ENCODE peak calls at places on chromosome 15, in seven cellular contexts. U, Q, W, K, B, D and E are unnamed samples. For H3K4me1, the result is how much of the 10 kb centered on the place peaks cover.

GRCh38 chr15:58348095-58348812 is 83.5 kb upstream of the LIPC start:
- DNase-seq in K (no peak), U (no peak), W (no peak), Q (no peak), D (no peak), B (no peak), E (no peak)

GRCh38 chr15:80695099-80695910 is at the start of gene ABHD17C:
- DNase-seq in W (peak), K (peak), U (peak), D (peak), Q (no peak), B (peak), E (peak)

GRCh38 chr15:71565636-71566160 is 244.7 kb upstream of the NR2E3 start:
- DNase-seq in D (no peak), K (no peak), Q (no peak), U (no peak), B (no peak), W (no peak), E (no peak)

GRCh38 chr15:85582076-85582718 is 201.8 kb downstream of the AKAP13 start:
- DNase-seq in U (no peak), W (no peak), B (no peak), D (no peak), Q (no peak), K (peak), E (no peak)

GRCh38 chr15:90860942-90861675 is 7.3 kb upstream of the FURIN start:
- DNase-seq in D (no peak), Q (no peak), K (no peak), W (no peak), B (no peak), U (no peak), E (no peak)

GRCh38 chr15:43246261-43246764 is 20.4 kb downstream of the TGM5 start:
- DNase-seq in Q (no peak), D (no peak), W (no peak), U (no peak), B (no peak), K (no peak), E (no peak)

GRCh38 chr15:100234158-100235029 is 107.4 kb downstream of the ADAMTS17 start:
- DNase-seq in Q (no peak), D (no peak), K (peak), U (peak), W (no peak), B (no peak), E (no peak)

GRCh38 chr15:58545307-58546065 is 113.7 kb downstream of the LIPC start:
- DNase-seq in D (no peak), U (no peak), K (no peak), Q (no peak), B (no peak), W (no peak), E (no peak)

GRCh38 chr15:85730001-85730820 is 64.5 kb downstream of the KLHL25 start:
- DNase-seq in U (no peak), B (no peak), K (no peak), Q (peak), W (peak), D (peak), E (no peak)

GRCh38 chr15:25734680-25735355 is 128.3 kb downstream of the ATP10A start:
- DNase-seq in U (no peak), D (no peak), Q (no peak), B (no peak), W (no peak), K (no peak), E (no peak)
- H3K27ac ChIP-seq in U (no peak), D (no peak), Q (no peak), B (no peak), W (no peak), K (no peak), E (no peak)

GRCh38 chr15:63519548-63520178 is 15.3 kb downstream of the USP3 start:
- DNase-seq in K (no peak), Q (no peak), W (no peak), D (no peak), U (peak), B (no peak), E (no peak)

GRCh38 chr15:63524316-63525015 is 20.1 kb downstream of the USP3 start:
- DNase-seq in B (no peak), W (no peak), U (no peak), D (no peak), Q (no peak), K (no peak), E (no peak)

GRCh38 chr15:63521405-63522142 is 17.2 kb downstream of the USP3 start:
- DNase-seq in U (no peak), B (no peak), K (no peak), W (no peak), Q (no peak), D (no peak), E (no peak)

GRCh38 chr15:63523306-63523990 is 19.1 kb downstream of the USP3 start:
- DNase-seq in Q (no peak), W (no peak), B (no peak), U (no peak), K (no peak), D (no peak), E (no peak)

GRCh38 chr15:63522143-63522531 is 17.7 kb downstream of the USP3 start:
- DNase-seq in D (no peak), Q (no peak), W (no peak), U (no peak), K (no peak), B (no peak), E (no peak)
- H3K4me1 ChIP-seq in D (under half), Q (under half), W (under half), U (under half), K (under half), B (under half), E (under half)

DNA sequence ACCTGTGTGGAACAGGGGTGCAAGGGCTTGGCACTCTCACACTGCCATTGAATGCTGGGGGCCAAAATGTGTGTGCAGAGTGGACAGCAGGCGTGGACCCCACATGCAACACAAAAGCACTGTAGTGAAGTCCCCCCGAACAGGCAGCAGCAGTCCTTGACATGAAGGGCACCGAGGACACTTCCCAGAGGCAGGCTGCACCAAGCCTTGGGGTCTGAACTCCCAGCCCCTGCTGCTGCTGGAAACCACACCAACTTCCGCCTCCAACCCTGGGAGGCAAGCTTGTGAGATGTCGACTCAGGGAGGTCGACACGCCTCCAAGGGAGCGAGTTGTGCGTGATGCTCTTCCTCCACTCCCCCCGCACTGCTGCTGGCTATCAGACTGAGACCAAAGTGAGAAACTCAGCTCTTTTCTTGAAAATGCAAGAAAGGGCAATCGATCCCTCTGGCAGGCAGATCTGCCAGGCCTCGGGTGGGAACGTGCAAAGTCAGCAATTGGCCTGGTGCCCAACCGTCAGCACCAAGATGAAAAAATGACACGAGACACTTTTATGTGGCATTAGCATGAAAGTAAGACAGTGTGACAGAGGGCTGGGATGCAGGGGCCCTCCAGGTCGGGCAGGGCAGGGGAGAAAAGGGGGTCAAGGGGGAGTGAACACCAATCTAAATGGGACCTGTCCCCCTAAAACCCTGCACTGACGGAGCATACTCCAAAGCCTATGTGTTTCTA is 43.6 kb downstream of the WHAMM start:
- DNase-seq in B (no peak), Q (no peak), D (no peak), W (no peak), K (no peak), U (no peak), E (no peak)
- H3K27ac ChIP-seq in B (no peak), Q (no peak), D (no peak), W (no peak), K (no peak), U (no peak), E (no peak)

DNA sequence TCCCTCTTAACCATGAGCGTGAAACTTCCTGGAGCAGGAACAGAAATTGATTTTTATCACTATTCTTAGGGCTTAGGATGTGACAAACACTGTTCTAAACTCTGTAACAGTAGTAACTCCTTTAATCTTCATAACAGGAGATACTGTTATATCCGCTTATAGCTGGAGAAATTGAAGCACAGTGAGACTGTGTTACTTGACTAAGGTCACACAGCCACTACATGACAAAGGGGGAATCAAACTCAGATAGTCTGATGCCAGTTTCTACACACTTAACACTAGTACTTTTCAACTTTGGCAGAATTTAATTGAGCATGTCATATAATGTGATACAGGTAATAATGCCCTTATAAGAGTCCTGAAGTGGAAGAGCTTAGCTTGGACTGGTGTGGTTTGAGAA is 800 bp upstream of the TARS3 start:
- DNase-seq in W (no peak), B (no peak), U (no peak), D (no peak), Q (no peak), K (no peak), E (no peak)
- H3K4me1 ChIP-seq in W (under half), B (under half), U (under half), D (under half), Q (under half), K (under half), E (under half)

DNA sequence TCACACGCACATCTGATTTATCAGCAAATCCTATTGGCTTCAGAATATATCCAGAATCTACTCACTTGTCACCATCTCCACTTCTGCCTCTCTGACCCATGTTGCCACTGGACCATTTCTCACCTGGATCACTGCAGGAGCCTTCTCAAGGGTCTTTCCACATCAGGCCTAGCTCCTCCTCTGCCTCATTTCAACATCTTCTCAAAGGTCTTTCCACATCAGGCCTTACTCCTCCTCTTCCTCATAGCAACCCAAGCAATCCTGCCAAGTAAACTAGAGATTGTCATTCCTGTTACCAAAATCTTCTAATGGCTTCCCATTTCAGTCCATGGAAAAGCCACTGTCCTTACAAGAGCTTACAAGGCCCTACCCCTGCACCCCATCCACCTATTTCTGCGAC is 18.0 kb upstream of the DUT start:
- DNase-seq in W (no peak), K (no peak), Q (no peak), B (no peak), D (no peak), U (no peak), E (no peak)
- H3K27ac ChIP-seq in W (no peak), K (no peak), Q (no peak), B (no peak), D (no peak), U (no peak), E (no peak)

GRCh38 chr15:73939138-73939537 is 12.9 kb downstream of the LOXL1 start:
- DNase-seq in B (no peak), W (no peak), U (peak), D (no peak), Q (no peak), K (peak), E (no peak)
- H3K4me1 ChIP-seq in B (under half), W (under half), U (under half), D (under half), Q (under half), K (under half), E (under half)

GRCh38 chr15:62453979-62454378 is 288.9 kb upstream of the C2CD4B start:
- DNase-seq in K (no peak), W (no peak), Q (no peak), B (no peak), U (no peak), D (no peak), E (no peak)

GRCh38 chr15:62452656-62453055 is 287.6 kb upstream of the C2CD4B start:
- DNase-seq in K (no peak), D (no peak), U (no peak), W (no peak), B (no peak), Q (no peak), E (no peak)

GRCh38 chr15:62454567-62455172 is 289.6 kb upstream of the C2CD4B start:
- DNase-seq in W (no peak), D (no peak), U (no peak), B (no peak), K (no peak), Q (no peak), E (no peak)

GRCh38 chr15:62452016-62452415 is 286.9 kb upstream of the C2CD4B start:
- DNase-seq in K (no peak), Q (no peak), U (no peak), B (no peak), D (peak), W (no peak), E (no peak)

DNA sequence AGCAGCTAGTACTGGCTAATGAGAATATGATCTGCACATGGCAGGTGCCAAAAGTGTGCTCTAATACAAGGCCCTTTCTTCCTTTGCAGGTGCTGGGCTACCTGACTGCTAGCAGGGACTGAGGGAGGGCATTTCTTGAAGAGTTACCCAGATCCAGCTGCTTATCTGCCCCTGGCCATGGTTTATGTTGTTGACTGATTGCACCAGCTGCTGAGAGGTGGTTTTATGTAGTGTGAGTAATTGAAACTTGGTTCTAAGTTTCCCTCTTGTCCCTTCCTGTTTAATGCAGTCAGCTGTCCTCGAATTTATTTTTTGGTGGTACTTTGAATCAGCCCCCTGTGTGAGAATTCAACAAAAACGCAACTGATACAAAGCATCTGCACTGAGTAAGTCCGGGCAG is 288.3 kb upstream of the C2CD4B start:
- DNase-seq in D (no peak), K (no peak), U (no peak), Q (no peak), W (no peak), B (no peak), E (no peak)
- H3K27ac ChIP-seq in D (no peak), K (no peak), U (no peak), Q (no peak), W (no peak), B (no peak), E (no peak)